ENCODE peak calls at places on chromosomes 6 and 20, in seven cellular contexts. J is AG08395, Q is adrenal gland, L is HCT116, V is epithelial cell of esophagus, O is AG04449, U is cardiac fibroblast. T is an unnamed sample.
A peak's percentile ranks its signal among the peaks of the same experiment; 100 is the strongest.

GRCh38 chr20:20823469-20823868 is 111.0 kb upstream of the RALGAPA2 start:
- DNase-seq in L (no peak), J (no peak), O (no peak), U (no peak), Q (no peak), V (no peak), T (no peak)

GRCh38 chr6:3190779-3191178 is 33.4 kb upstream of the TUBB2A start:
- DNase-seq in V (no peak), U (no peak), J (no peak), L (no peak), Q (no peak), O (no peak), T (no peak)

GRCh38 chr6:56259682-56260081 is 12.3 kb upstream of the COL21A1 start:
- DNase-seq in Q (no peak), V (peak; percentile 63), L (no peak), J (peak; percentile 6), O (peak; percentile 34), U (peak; percentile 68), T (peak; percentile 39)

GRCh38 chr6:74368746-74369145 is 672.7 kb downstream of the CD109 start:
- DNase-seq in O (no peak), V (no peak), Q (no peak), U (peak; percentile 52), L (no peak), J (no peak), T (peak; percentile 55)

GRCh38 chr20:22763257-22763906 is 179.0 kb upstream of the FOXA2 start:
- DNase-seq in L (peak; percentile 13), O (no peak), Q (no peak), V (peak; percentile 89), J (peak; percentile 18), U (peak; percentile 49), T (peak; percentile 50)

GRCh38 chr6:39610229-39610628 is 115.0 kb downstream of the KIF6 start:
- DNase-seq in O (no peak), Q (no peak), J (peak; percentile 20), U (no peak), L (no peak), V (no peak), T (no peak)

GRCh38 chr20:4227085-4227821 is 211.9 kb upstream of the RNF24 start:
- DNase-seq in J (peak; percentile 71), U (peak; percentile 77), Q (peak; percentile 31), O (no peak), V (peak; percentile 53), L (no peak), T (peak; percentile 54)

GRCh38 chr6:159852877-159853276 is 37.9 kb upstream of the MAS1 start:
- DNase-seq in Q (no peak), U (peak; percentile 22), O (no peak), V (peak; percentile 39), L (no peak), J (peak; percentile 48), T (no peak)

GRCh38 chr20:34190679-34191090 is 50.5 kb upstream of the ASIP start:
- DNase-seq in J (peak; percentile 94), L (peak; percentile 67), O (peak; percentile 57), Q (peak; percentile 70), V (peak; percentile 86), U (peak; percentile 90), T (peak; percentile 81)

GRCh38 chr6:131636880-131637792 is at the start of gene ENPP3:
- DNase-seq in U (peak; percentile 12), J (no peak), V (peak; percentile 8), Q (no peak), O (no peak), L (no peak), T (no peak)

GRCh38 chr20:9032758-9033157 is 36.1 kb upstream of the PLCB4 start:
- DNase-seq in V (peak; percentile 11), U (peak; percentile 38), Q (no peak), O (peak; percentile 34), J (peak; percentile 22), L (no peak), T (no peak)

GRCh38 chr20:62716198-62716940 is 7.7 kb downstream of the NTSR1 start:
- DNase-seq in J (peak; percentile 34), Q (no peak), O (no peak), L (no peak), V (no peak), U (peak; percentile 15), T (no peak)

GRCh38 chr6:81937296-81937937 is 184.9 kb upstream of the TENT5A start:
- DNase-seq in O (no peak), U (peak; percentile 50), J (peak; percentile 36), V (peak; percentile 58), L (peak; percentile 50), Q (no peak), T (no peak)